ENCODE peak calls at places on chromosomes 5 and 9, in five cellular contexts. S is psoas muscle, R is uterus, G is ascending aorta, Y is suprapubic skin. P is an unnamed sample. For H3K36me3, the result is how much of the 10 kb centered on the place peaks cover.

GRCh38 chr9:33140406-33141360 is 26.5 kb downstream of the B4GALT1 start:
- DNase-seq in S (no peak), R (no peak), G (no peak), Y (peak), P (peak)

GRCh38 chr5:59158165-59158564 is 575.3 kb downstream of the RAB3C start:
- DNase-seq in S (no peak), R (no peak), G (no peak), Y (no peak), P (no peak)

GRCh38 chr9:61665330-61665751 is 475.5 kb downstream of the SPATA31A7 start:
- DNase-seq in S (no peak), R (no peak), G (peak), Y (no peak), P (peak)

GRCh38 chr9:101417977-101418376 is 17.6 kb downstream of the ALDOB start:
- DNase-seq in S (no peak), R (no peak), G (no peak), Y (no peak), P (no peak)

GRCh38 chr5:126370796-126371718 is 52.2 kb upstream of the GRAMD2B start:
- DNase-seq in S (no peak), R (no peak), G (no peak), Y (no peak), P (no peak)

GRCh38 chr9:108443741-108444140 is 412.0 kb downstream of the ACTL7B start:
- DNase-seq in S (no peak), R (no peak), G (no peak), Y (no peak), P (no peak)

GRCh38 chr5:53019320-53019719 is 30.2 kb downstream of the ITGA2 start:
- DNase-seq in S (no peak), R (no peak), G (no peak), Y (no peak), P (no peak)

GRCh38 chr5:140325486-140325885 is 20.9 kb downstream of the HBEGF start:
- DNase-seq in S (no peak), R (no peak), G (peak), Y (no peak), P (no peak)

GRCh38 chr5:62007457-62007856 is 298.5 kb upstream of the KIF2A start:
- DNase-seq in S (peak), R (no peak), G (no peak), Y (no peak), P (no peak)

GRCh38 chr9:83199240-83199639 is 136.3 kb upstream of the RASEF start:
- DNase-seq in S (no peak), R (no peak), G (no peak), Y (no peak), P (no peak)

GRCh38 chr5:32421075-32421474 is 23.5 kb downstream of the ZFR start:
- DNase-seq in S (no peak), R (no peak), G (no peak), Y (no peak), P (no peak)

GRCh38 chr5:133240425-133241091 is 188.7 kb downstream of the HSPA4 start:
- DNase-seq in S (no peak), R (peak), G (no peak), Y (no peak), P (no peak)

GRCh38 chr9:78620764-78621163 is 323.8 kb downstream of the PSAT1 start:
- DNase-seq in S (no peak), R (no peak), G (no peak), Y (no peak), P (no peak)

GRCh38 chr5:68276740-68277139 is 61.2 kb downstream of the PIK3R1 start:
- DNase-seq in S (no peak), R (no peak), G (no peak), Y (no peak), P (no peak)

GRCh38 chr5:68274847-68275700 is 59.5 kb downstream of the PIK3R1 start:
- DNase-seq in S (no peak), R (no peak), G (no peak), Y (no peak), P (no peak)

GRCh38 chr5:68273717-68274409 is 58.3 kb downstream of the PIK3R1 start:
- DNase-seq in S (no peak), R (no peak), G (no peak), Y (no peak), P (no peak)

GRCh38 chr5:68279960-68280359 is 64.4 kb downstream of the PIK3R1 start:
- DNase-seq in S (no peak), R (no peak), G (no peak), Y (no peak), P (no peak)

DNA sequence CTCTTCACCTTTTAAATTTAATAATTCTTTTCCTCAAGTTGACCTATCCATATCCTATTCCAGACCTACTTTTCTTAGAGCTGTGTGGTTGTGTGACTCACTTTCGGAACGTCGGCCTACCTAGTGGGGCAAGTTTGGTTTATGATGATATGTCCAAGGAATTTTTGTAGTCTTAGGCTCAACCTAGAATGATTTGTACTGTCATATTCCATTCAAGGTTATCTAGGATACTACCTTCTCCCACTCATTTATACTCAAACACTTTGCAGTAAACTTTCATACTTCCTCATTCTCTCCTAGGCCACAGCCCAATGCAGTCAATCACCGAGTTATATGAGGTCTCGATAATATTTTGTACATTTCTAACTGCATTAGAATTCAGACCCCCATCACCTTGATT is 61.9 kb downstream of the PIK3R1 start:
- DNase-seq in S (no peak), R (no peak), G (no peak), Y (no peak), P (no peak)
- H3K36me3 ChIP-seq in S (half or more), R (under half), G (half or more), Y (half or more), P (half or more)

GRCh38 chr9:128243486-128244415 is 32.1 kb downstream of the GOLGA2 start:
- DNase-seq in S (peak), R (peak), G (no peak), Y (peak), P (peak)
- H3K27ac ChIP-seq in S (no peak), R (peak), G (peak), Y (peak), P (peak)

DNA sequence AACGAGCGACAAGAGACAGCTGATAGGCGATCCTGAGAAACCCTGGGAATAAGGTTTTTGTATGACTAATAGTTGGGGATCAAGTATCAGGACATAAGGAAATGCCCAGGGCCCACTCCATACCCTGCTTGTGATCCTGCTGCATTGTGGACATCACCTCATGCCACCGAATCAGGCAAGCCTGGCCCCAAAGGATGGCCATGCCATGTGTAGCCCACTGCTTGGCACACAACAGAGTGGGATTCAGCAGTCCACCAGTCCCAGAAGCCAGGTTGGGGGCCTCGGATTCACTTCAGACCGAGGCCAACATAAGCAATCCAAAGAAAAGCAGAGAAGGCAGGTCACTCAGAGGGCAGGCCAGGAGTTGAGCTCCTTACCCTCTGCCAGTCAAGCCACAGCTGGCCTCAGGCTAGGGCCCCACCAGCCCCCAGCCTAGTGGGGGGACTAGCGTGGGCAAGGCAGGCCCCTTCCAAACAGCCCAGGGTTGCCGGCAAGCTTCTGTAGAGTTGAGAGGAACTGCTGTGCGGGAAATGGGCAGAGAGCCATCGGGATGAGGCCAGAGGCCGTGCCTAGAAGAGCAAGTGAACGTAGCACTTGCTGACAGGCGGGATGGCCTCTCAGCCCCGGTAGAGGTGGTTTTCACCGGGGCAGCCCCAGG is 5.0 kb downstream of the NOP16 start:
- DNase-seq in S (no peak), R (no peak), G (no peak), Y (no peak), P (no peak)
- H3K36me3 ChIP-seq in S (half or more), R (under half), G (under half), Y (under half), P (under half)

GRCh38 chr5:141849371-141850182 is 28.6 kb downstream of the PCDH1 start:
- DNase-seq in S (peak), R (peak), G (peak), Y (peak), P (peak)

GRCh38 chr5:141852448-141852847 is 25.8 kb downstream of the PCDH1 start:
- DNase-seq in S (no peak), R (no peak), G (no peak), Y (no peak), P (no peak)

GRCh38 chr5:141851195-141851874 is 26.9 kb downstream of the PCDH1 start:
- DNase-seq in S (no peak), R (no peak), G (no peak), Y (no peak), P (no peak)

GRCh38 chr5:141850183-141850768 is 27.9 kb downstream of the PCDH1 start:
- DNase-seq in S (no peak), R (peak), G (no peak), Y (no peak), P (no peak)

GRCh38 chr5:141850786-141851185 is 27.4 kb downstream of the PCDH1 start:
- DNase-seq in S (no peak), R (no peak), G (no peak), Y (no peak), P (no peak)
- H3K27ac ChIP-seq in S (peak), R (peak), G (peak), Y (peak), P (peak)

GRCh38 chr9:2043243-2043642 is 28.1 kb downstream of the SMARCA2 start:
- DNase-seq in S (no peak), R (no peak), G (no peak), Y (no peak), P (no peak)

GRCh38 chr9:2036844-2037243 is 21.7 kb downstream of the SMARCA2 start:
- DNase-seq in S (no peak), R (no peak), G (no peak), Y (no peak), P (no peak)

GRCh38 chr9:2040828-2041227 is 25.7 kb downstream of the SMARCA2 start:
- DNase-seq in S (no peak), R (no peak), G (no peak), Y (no peak), P (no peak)

GRCh38 chr9:2041736-2042135 is 26.6 kb downstream of the SMARCA2 start:
- DNase-seq in S (no peak), R (no peak), G (no peak), Y (no peak), P (no peak)

GRCh38 chr9:2039294-2040180 is 24.4 kb downstream of the SMARCA2 start:
- DNase-seq in S (peak), R (peak), G (no peak), Y (no peak), P (peak)
- H3K36me3 ChIP-seq in S (half or more), R (under half), G (under half), Y (half or more), P (under half)

GRCh38 chr9:76591256-76591950 is 132.4 kb downstream of the GCNT1 start:
- DNase-seq in S (no peak), R (no peak), G (no peak), Y (no peak), P (no peak)
- H3K27ac ChIP-seq in S (no peak), R (no peak), G (no peak), Y (no peak), P (no peak)

GRCh38 chr5:172926008-172926523 is 33.2 kb upstream of the RPL26L1 start:
- DNase-seq in S (no peak), R (no peak), G (no peak), Y (no peak), P (no peak)
- H3K36me3 ChIP-seq in S (under half), R (under half), G (half or more), Y (under half), P (under half)

GRCh38 chr9:93164085-93164484 is 19.9 kb upstream of the WNK2 start:
- DNase-seq in S (no peak), R (no peak), G (no peak), Y (no peak), P (no peak)
- H3K27ac ChIP-seq in S (no peak), R (no peak), G (no peak), Y (no peak), P (no peak)

P was measured in sigmoid colon.